ENCODE peak calls at places on chromosomes 12 and 14, in ten cellular contexts. One of them, this sample, is unnamed. For H3K9me3 and H3K4me1, the result is how much of the 10 kb centered on the place peaks cover.

GRCh38 chr12:48122065-48122834 is 3.1 kb downstream of the PFKM start:
- DNase-seq in neuronal stem cell: no peak
- DNase-seq in body of pancreas: no peak
- DNase-seq in uterus: no peak
- DNase-seq in Peyer's patch: no peak
- DNase-seq in upper lobe of right lung: no peak
- DNase-seq in CD8-positive, alpha-beta T cell: no peak
- DNase-seq in CD8-positive, alpha-beta memory T cell: no peak
- DNase-seq in aorta: no peak
- DNase-seq in MM.1S: no peak
- DNase-seq in this sample: no peak

GRCh38 chr14:68011629-68012028 is 192.1 kb downstream of the RAD51B start:
- DNase-seq in Peyer's patch: no peak
- DNase-seq in body of pancreas: no peak
- DNase-seq in MM.1S: no peak
- DNase-seq in CD8-positive, alpha-beta T cell: no peak
- DNase-seq in neuronal stem cell: no peak
- DNase-seq in uterus: no peak
- DNase-seq in upper lobe of right lung: no peak
- DNase-seq in aorta: no peak
- DNase-seq in CD8-positive, alpha-beta memory T cell: no peak
- DNase-seq in this sample: no peak

GRCh38 chr12:42124764-42125371 is 19.8 kb downstream of the GXYLT1 start:
- DNase-seq in CD8-positive, alpha-beta memory T cell: no peak
- DNase-seq in neuronal stem cell: no peak
- DNase-seq in upper lobe of right lung: no peak
- DNase-seq in MM.1S: no peak
- DNase-seq in Peyer's patch: no peak
- DNase-seq in body of pancreas: no peak
- DNase-seq in uterus: no peak
- DNase-seq in aorta: no peak
- DNase-seq in CD8-positive, alpha-beta T cell: no peak
- DNase-seq in this sample: no peak

GRCh38 chr12:79689477-79690155 is 1.1 kb downstream of the PAWR start:
- DNase-seq in MM.1S: peak
- DNase-seq in neuronal stem cell: peak
- DNase-seq in CD8-positive, alpha-beta memory T cell: no peak
- DNase-seq in body of pancreas: peak
- DNase-seq in Peyer's patch: peak
- DNase-seq in CD8-positive, alpha-beta T cell: no peak
- DNase-seq in aorta: peak
- DNase-seq in uterus: peak
- DNase-seq in upper lobe of right lung: peak
- DNase-seq in this sample: no peak

GRCh38 chr12:124233041-124233836 is 61.7 kb upstream of the RFLNA start:
- DNase-seq in neuronal stem cell: no peak
- DNase-seq in Peyer's patch: no peak
- DNase-seq in MM.1S: no peak
- DNase-seq in body of pancreas: no peak
- DNase-seq in CD8-positive, alpha-beta memory T cell: no peak
- DNase-seq in CD8-positive, alpha-beta T cell: no peak
- DNase-seq in aorta: no peak
- DNase-seq in uterus: no peak
- DNase-seq in upper lobe of right lung: no peak
- DNase-seq in this sample: no peak

GRCh38 chr12:94147991-94148840 is at the start of gene PLXNC1:
- DNase-seq in uterus: peak
- DNase-seq in CD8-positive, alpha-beta memory T cell: peak
- DNase-seq in aorta: peak
- DNase-seq in MM.1S: peak
- DNase-seq in upper lobe of right lung: peak
- DNase-seq in Peyer's patch: peak
- DNase-seq in body of pancreas: peak
- DNase-seq in neuronal stem cell: peak
- DNase-seq in CD8-positive, alpha-beta T cell: peak
- DNase-seq in this sample: peak

GRCh38 chr14:68668531-68668930 is 124.3 kb downstream of the ZFP36L1 start:
- DNase-seq in upper lobe of right lung: peak
- DNase-seq in CD8-positive, alpha-beta T cell: no peak
- DNase-seq in Peyer's patch: no peak
- DNase-seq in neuronal stem cell: no peak
- DNase-seq in body of pancreas: no peak
- DNase-seq in CD8-positive, alpha-beta memory T cell: no peak
- DNase-seq in MM.1S: no peak
- DNase-seq in uterus: peak
- DNase-seq in aorta: no peak
- DNase-seq in this sample: no peak

GRCh38 chr12:26612203-26612602 is 220.8 kb downstream of the ITPR2 start:
- DNase-seq in upper lobe of right lung: no peak
- DNase-seq in CD8-positive, alpha-beta memory T cell: no peak
- DNase-seq in MM.1S: no peak
- DNase-seq in CD8-positive, alpha-beta T cell: no peak
- DNase-seq in Peyer's patch: no peak
- DNase-seq in uterus: no peak
- DNase-seq in neuronal stem cell: no peak
- DNase-seq in body of pancreas: no peak
- DNase-seq in aorta: no peak
- DNase-seq in this sample: no peak

GRCh38 chr14:91980157-91980556 is 32.7 kb upstream of the FBLN5 start:
- DNase-seq in upper lobe of right lung: no peak
- DNase-seq in CD8-positive, alpha-beta T cell: no peak
- DNase-seq in aorta: no peak
- DNase-seq in uterus: no peak
- DNase-seq in neuronal stem cell: no peak
- DNase-seq in CD8-positive, alpha-beta memory T cell: no peak
- DNase-seq in body of pancreas: no peak
- DNase-seq in Peyer's patch: no peak
- DNase-seq in MM.1S: no peak
- DNase-seq in this sample: no peak

GRCh38 chr12:12719496-12719895 is 2.3 kb downstream of the CDKN1B start:
- DNase-seq in body of pancreas: no peak
- DNase-seq in uterus: no peak
- DNase-seq in neuronal stem cell: no peak
- DNase-seq in CD8-positive, alpha-beta memory T cell: no peak
- DNase-seq in aorta: no peak
- DNase-seq in Peyer's patch: no peak
- DNase-seq in MM.1S: peak
- DNase-seq in CD8-positive, alpha-beta T cell: no peak
- DNase-seq in upper lobe of right lung: no peak
- DNase-seq in this sample: peak

GRCh38 chr12:12180575-12180974 is 86.3 kb downstream of the LRP6 start:
- DNase-seq in MM.1S: no peak
- DNase-seq in CD8-positive, alpha-beta memory T cell: no peak
- DNase-seq in aorta: no peak
- DNase-seq in uterus: no peak
- DNase-seq in Peyer's patch: no peak
- DNase-seq in upper lobe of right lung: no peak
- DNase-seq in neuronal stem cell: no peak
- DNase-seq in CD8-positive, alpha-beta T cell: no peak
- DNase-seq in body of pancreas: no peak
- DNase-seq in this sample: no peak

GRCh38 chr14:73786942-73787759 is 64.5 kb upstream of the PTGR2 start:
- DNase-seq in aorta: peak
- DNase-seq in CD8-positive, alpha-beta T cell: peak
- DNase-seq in Peyer's patch: peak
- DNase-seq in MM.1S: peak
- DNase-seq in CD8-positive, alpha-beta memory T cell: peak
- DNase-seq in neuronal stem cell: no peak
- DNase-seq in uterus: peak
- DNase-seq in body of pancreas: peak
- DNase-seq in upper lobe of right lung: peak
- DNase-seq in this sample: peak

GRCh38 chr12:57524814-57525614 is 2.4 kb downstream of the MBD6 start:
- DNase-seq in uterus: peak
- DNase-seq in Peyer's patch: peak
- DNase-seq in aorta: no peak
- DNase-seq in MM.1S: peak
- DNase-seq in body of pancreas: no peak
- DNase-seq in CD8-positive, alpha-beta T cell: no peak
- DNase-seq in upper lobe of right lung: no peak
- DNase-seq in CD8-positive, alpha-beta memory T cell: no peak
- DNase-seq in neuronal stem cell: no peak
- DNase-seq in this sample: no peak

GRCh38 chr12:96239711-96240234 is 45.6 kb downstream of the ELK3 start:
- DNase-seq in body of pancreas: no peak
- DNase-seq in Peyer's patch: no peak
- DNase-seq in uterus: peak
- DNase-seq in upper lobe of right lung: no peak
- DNase-seq in MM.1S: no peak
- DNase-seq in aorta: no peak
- DNase-seq in neuronal stem cell: no peak
- DNase-seq in CD8-positive, alpha-beta memory T cell: no peak
- DNase-seq in CD8-positive, alpha-beta T cell: no peak
- DNase-seq in this sample: no peak

GRCh38 chr12:57123813-57124212 is 4.5 kb upstream of the LRP1 start:
- DNase-seq in Peyer's patch: no peak
- DNase-seq in neuronal stem cell: no peak
- DNase-seq in MM.1S: no peak
- DNase-seq in body of pancreas: no peak
- DNase-seq in CD8-positive, alpha-beta T cell: no peak
- DNase-seq in upper lobe of right lung: no peak
- DNase-seq in aorta: no peak
- DNase-seq in uterus: no peak
- DNase-seq in CD8-positive, alpha-beta memory T cell: no peak
- DNase-seq in this sample: no peak

GRCh38 chr12:12819752-12820311 is 6.7 kb downstream of the DDX47 start:
- DNase-seq in CD8-positive, alpha-beta T cell: no peak
- DNase-seq in upper lobe of right lung: no peak
- DNase-seq in Peyer's patch: no peak
- DNase-seq in MM.1S: no peak
- DNase-seq in neuronal stem cell: no peak
- DNase-seq in uterus: peak
- DNase-seq in body of pancreas: no peak
- DNase-seq in CD8-positive, alpha-beta memory T cell: no peak
- DNase-seq in aorta: no peak
- DNase-seq in this sample: no peak

GRCh38 chr12:100348657-100349454 is 8.0 kb upstream of the SLC17A8 start:
- DNase-seq in Peyer's patch: no peak
- DNase-seq in neuronal stem cell: peak
- DNase-seq in CD8-positive, alpha-beta memory T cell: no peak
- DNase-seq in upper lobe of right lung: no peak
- DNase-seq in body of pancreas: no peak
- DNase-seq in uterus: no peak
- DNase-seq in CD8-positive, alpha-beta T cell: no peak
- DNase-seq in aorta: no peak
- DNase-seq in MM.1S: peak
- DNase-seq in this sample: no peak

GRCh38 chr12:49272790-49273725 is 8.2 kb downstream of the TUBA1C start:
- DNase-seq in upper lobe of right lung: peak
- DNase-seq in CD8-positive, alpha-beta memory T cell: no peak
- DNase-seq in MM.1S: no peak
- DNase-seq in body of pancreas: no peak
- DNase-seq in Peyer's patch: no peak
- DNase-seq in CD8-positive, alpha-beta T cell: no peak
- DNase-seq in uterus: no peak
- DNase-seq in aorta: no peak
- DNase-seq in neuronal stem cell: no peak
- DNase-seq in this sample: no peak
- H3K9me3 ChIP-seq in upper lobe of right lung: under half
- H3K9me3 ChIP-seq in CD8-positive, alpha-beta memory T cell: under half
- H3K9me3 ChIP-seq in MM.1S: under half
- H3K9me3 ChIP-seq in body of pancreas: under half
- H3K9me3 ChIP-seq in Peyer's patch: under half
- H3K9me3 ChIP-seq in CD8-positive, alpha-beta T cell: under half
- H3K9me3 ChIP-seq in uterus: under half
- H3K9me3 ChIP-seq in aorta: under half
- H3K9me3 ChIP-seq in neuronal stem cell: under half
- H3K9me3 ChIP-seq in this sample: under half

DNA sequence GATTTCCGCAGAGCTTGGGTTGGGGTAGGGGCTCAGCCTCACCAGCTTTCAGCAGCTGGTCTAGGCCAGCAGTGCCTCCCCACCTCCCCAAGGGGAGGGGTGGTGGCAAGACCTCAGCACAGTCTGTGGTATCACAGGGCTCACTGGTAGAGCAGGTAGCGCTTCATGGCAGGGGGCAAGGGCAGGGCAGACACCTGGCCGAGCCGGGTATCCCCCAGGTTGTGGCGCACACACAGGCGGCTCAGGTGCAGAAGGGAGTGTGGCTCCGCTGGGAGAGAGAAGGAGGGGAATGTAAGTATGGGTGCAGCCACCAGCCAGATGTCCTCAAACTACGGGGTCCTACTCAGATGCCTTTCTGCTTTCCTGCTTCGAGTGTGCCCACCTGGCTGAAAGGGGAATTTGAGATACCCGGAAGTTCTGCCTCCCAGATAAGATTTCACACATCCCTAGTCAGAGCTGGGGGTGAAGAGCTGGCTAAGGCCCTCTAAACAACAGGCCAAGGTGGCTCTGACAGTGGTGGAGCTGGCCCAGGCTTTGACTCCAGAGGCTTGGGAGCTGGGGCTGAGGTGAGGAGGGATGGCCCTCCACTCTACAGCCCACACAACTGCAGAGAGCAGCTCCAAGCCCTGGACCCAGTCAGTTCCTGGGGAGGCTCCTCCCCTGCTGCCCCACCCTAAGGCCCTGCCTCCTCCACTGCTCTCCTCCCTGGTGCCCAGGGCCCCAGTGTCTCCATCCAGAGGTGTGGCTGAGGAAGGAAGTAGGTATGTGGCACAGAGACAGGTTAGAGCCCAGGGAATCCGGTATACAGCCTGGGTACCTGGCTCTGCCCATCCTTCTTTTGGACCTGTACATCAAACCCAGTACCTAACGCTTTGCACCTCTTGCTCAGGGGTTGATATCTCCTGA is 1.8 kb downstream of the SPSB2 start:
- DNase-seq in uterus: no peak
- DNase-seq in aorta: no peak
- DNase-seq in Peyer's patch: peak
- DNase-seq in neuronal stem cell: no peak
- DNase-seq in body of pancreas: no peak
- DNase-seq in CD8-positive, alpha-beta T cell: no peak
- DNase-seq in MM.1S: peak
- DNase-seq in upper lobe of right lung: peak
- DNase-seq in CD8-positive, alpha-beta memory T cell: no peak
- DNase-seq in this sample: no peak
- H3K27ac ChIP-seq in uterus: peak
- H3K27ac ChIP-seq in aorta: no peak
- H3K27ac ChIP-seq in Peyer's patch: peak
- H3K27ac ChIP-seq in neuronal stem cell: peak
- H3K27ac ChIP-seq in body of pancreas: peak
- H3K27ac ChIP-seq in CD8-positive, alpha-beta T cell: no peak
- H3K27ac ChIP-seq in MM.1S: peak
- H3K27ac ChIP-seq in upper lobe of right lung: no peak
- H3K27ac ChIP-seq in CD8-positive, alpha-beta memory T cell: no peak
- H3K27ac ChIP-seq in this sample: peak

GRCh38 chr14:65431245-65431644 is 18.7 kb downstream of the FUT8 start:
- DNase-seq in aorta: no peak
- DNase-seq in upper lobe of right lung: no peak
- DNase-seq in neuronal stem cell: no peak
- DNase-seq in CD8-positive, alpha-beta T cell: no peak
- DNase-seq in uterus: no peak
- DNase-seq in body of pancreas: no peak
- DNase-seq in MM.1S: no peak
- DNase-seq in Peyer's patch: no peak
- DNase-seq in CD8-positive, alpha-beta memory T cell: no peak
- DNase-seq in this sample: no peak
- H3K4me1 ChIP-seq in aorta: under half
- H3K4me1 ChIP-seq in upper lobe of right lung: under half
- H3K4me1 ChIP-seq in neuronal stem cell: under half
- H3K4me1 ChIP-seq in CD8-positive, alpha-beta T cell: under half
- H3K4me1 ChIP-seq in uterus: under half
- H3K4me1 ChIP-seq in body of pancreas: under half
- H3K4me1 ChIP-seq in MM.1S: under half
- H3K4me1 ChIP-seq in Peyer's patch: under half
- H3K4me1 ChIP-seq in CD8-positive, alpha-beta memory T cell: under half
- H3K4me1 ChIP-seq in this sample: under half

GRCh38 chr12:111321317-111321716 is 47.6 kb downstream of the PHETA1 start:
- DNase-seq in Peyer's patch: no peak
- DNase-seq in uterus: no peak
- DNase-seq in CD8-positive, alpha-beta memory T cell: no peak
- DNase-seq in aorta: no peak
- DNase-seq in neuronal stem cell: no peak
- DNase-seq in upper lobe of right lung: no peak
- DNase-seq in MM.1S: no peak
- DNase-seq in CD8-positive, alpha-beta T cell: no peak
- DNase-seq in body of pancreas: no peak
- DNase-seq in this sample: no peak
- H3K9me3 ChIP-seq in Peyer's patch: under half
- H3K9me3 ChIP-seq in uterus: under half
- H3K9me3 ChIP-seq in CD8-positive, alpha-beta memory T cell: under half
- H3K9me3 ChIP-seq in aorta: under half
- H3K9me3 ChIP-seq in neuronal stem cell: under half
- H3K9me3 ChIP-seq in upper lobe of right lung: under half
- H3K9me3 ChIP-seq in MM.1S: under half
- H3K9me3 ChIP-seq in CD8-positive, alpha-beta T cell: under half
- H3K9me3 ChIP-seq in body of pancreas: under half
- H3K9me3 ChIP-seq in this sample: under half

This sample was measured in naive thymus-derived CD4-positive, alpha-beta T cell.